ENCODE peak calls at places on chromosomes 16 and 17, in five cellular contexts. B is stimulated activated CD4-positive, alpha-beta T cell treated with anti-CD3 and anti-CD28 coated beads, Interleukin-4, amount 100 ng/mL, for 4 hours; F is C1 segment of cervical spinal cord; Y is AG04449; Z is iris pigment epithelial cell. R is an unnamed sample.
A peak's percentile ranks its signal among the peaks of the same experiment; 100 is the strongest.

GRCh38 chr17:64707077-64707591 is 45.0 kb upstream of the SMURF2 start:
- DNase-seq in F (no peak), Y (peak; percentile 96), Z (peak; percentile 99), B (no peak), R (peak; percentile 96)

GRCh38 chr17:7774037-7774659 is 56.6 kb downstream of the DNAH2 start:
- DNase-seq in F (no peak), B (no peak), Y (peak; percentile 14), Z (peak; percentile 66), R (no peak)

GRCh38 chr16:47229053-47229640 is 85.4 kb upstream of the NETO2 start:
- DNase-seq in F (no peak), B (no peak), Z (no peak), Y (no peak), R (no peak)

GRCh38 chr16:24538756-24539294 is 541 bp upstream of the RBBP6 start:
- DNase-seq in Z (peak; percentile 85), F (no peak), Y (peak; percentile 23), B (no peak), R (no peak)

GRCh38 chr16:27429330-27429871 is 27.4 kb downstream of the IL21R start:
- DNase-seq in Z (no peak), B (peak; percentile 1), F (no peak), Y (no peak), R (no peak)

GRCh38 chr17:64718058-64718457 is 56.0 kb upstream of the SMURF2 start:
- DNase-seq in Z (no peak), B (no peak), F (no peak), Y (no peak), R (no peak)

GRCh38 chr16:51538707-51539604 is 387.9 kb upstream of the SALL1 start:
- DNase-seq in F (no peak), Y (peak; percentile 45), Z (peak; percentile 93), B (no peak), R (peak; percentile 73)

GRCh38 chr17:46143827-46144236 is 49.4 kb downstream of the KANSL1 start:
- DNase-seq in F (no peak), Y (no peak), B (no peak), Z (no peak), R (no peak)

GRCh38 chr16:995087-995486 is 13.5 kb downstream of the SOX8 start:
- DNase-seq in Z (peak; percentile 64), Y (no peak), B (no peak), F (no peak), R (no peak)

GRCh38 chr17:57955183-57955952 is at the start of gene CUEDC1:
- DNase-seq in Z (peak; percentile 62), B (peak; percentile 63), F (peak; percentile 53), Y (no peak), R (no peak)

GRCh38 chr16:2008631-2009301 is 855 bp downstream of the ZNF598 start:
- DNase-seq in Y (no peak), Z (peak; percentile 70), B (no peak), F (no peak), R (no peak)